ENCODE peak calls at places on chromosomes 2 and 18, in nine cellular contexts. U is IMR-90; R is transverse colon; W is tibial artery; H is lower lobe of right lung; I is left lung; B is pancreas; Z is A549; P is CD8-positive, alpha-beta memory T cell. A is an unnamed sample.

GRCh38 chr18:57210101-57210661 is 63.3 kb downstream of the BOD1L2 start:
- DNase-seq in I (no peak), U (peak), H (no peak), W (no peak), B (peak), Z (peak), R (peak), P (no peak), A (no peak)

GRCh38 chr2:54673501-54673998 is 49.9 kb upstream of the EML6 start:
- DNase-seq in B (peak), P (no peak), R (peak), W (peak), U (no peak), I (peak), Z (no peak), H (peak), A (no peak)

GRCh38 chr2:127526940-127527804 is 883 bp upstream of the IWS1 start:
- DNase-seq in R (no peak), H (no peak), I (no peak), Z (no peak), U (no peak), P (no peak), B (no peak), W (no peak), A (no peak)

GRCh38 chr2:240579771-240580614 is 6.5 kb upstream of the CAPN10 start:
- DNase-seq in I (peak), W (no peak), H (peak), R (peak), P (peak), Z (peak), B (peak), U (peak), A (no peak)

GRCh38 chr2:42202299-42203008 is 33.3 kb downstream of the EML4 start:
- DNase-seq in R (no peak), W (no peak), Z (no peak), B (no peak), U (peak), I (no peak), H (no peak), P (no peak), A (no peak)

GRCh38 chr18:57427429-57428181 is 7.6 kb upstream of the ONECUT2 start:
- DNase-seq in Z (no peak), H (no peak), P (no peak), I (peak), U (no peak), R (no peak), B (no peak), W (no peak), A (no peak)

GRCh38 chr2:147149589-147150245 is 695.1 kb upstream of the ACVR2A start:
- DNase-seq in B (no peak), R (no peak), W (no peak), I (peak), P (no peak), H (no peak), U (no peak), Z (peak), A (no peak)

GRCh38 chr18:49250819-49251388 is 209.5 kb downstream of the DYM start:
- DNase-seq in R (no peak), Z (peak), I (no peak), U (peak), P (no peak), W (no peak), H (no peak), B (no peak), A (no peak)

GRCh38 chr2:216590780-216591179 is 42.4 kb upstream of the IGFBP2 start:
- DNase-seq in H (no peak), W (no peak), P (no peak), I (no peak), Z (peak), U (peak), B (peak), R (no peak), A (no peak)

GRCh38 chr2:22784586-22784985 is 600.4 kb upstream of the KLHL29 start:
- DNase-seq in Z (no peak), H (no peak), I (no peak), W (no peak), R (no peak), B (no peak), U (no peak), P (no peak), A (no peak)

GRCh38 chr18:54416459-54416858 is 58.8 kb downstream of the C18orf54 start:
- DNase-seq in I (no peak), H (no peak), R (no peak), U (peak), P (no peak), Z (no peak), W (no peak), B (no peak), A (no peak)

GRCh38 chr2:239456940-239457339 is 56.1 kb upstream of the HDAC4 start:
- DNase-seq in W (peak), R (no peak), B (no peak), Z (no peak), P (no peak), U (no peak), H (no peak), I (no peak), A (no peak)

GRCh38 chr2:29902356-29902755 is 19.0 kb downstream of the ALK start:
- DNase-seq in B (no peak), P (no peak), Z (no peak), R (no peak), H (no peak), W (no peak), I (no peak), U (no peak), A (no peak)

GRCh38 chr2:112031473-112031872 is 23.6 kb upstream of the TMEM87B start:
- DNase-seq in H (no peak), B (no peak), U (no peak), P (no peak), I (no peak), Z (no peak), W (no peak), R (no peak), A (no peak)

GRCh38 chr2:17388790-17389189 is 129.4 kb downstream of the RAD51AP2 start:
- DNase-seq in W (no peak), B (no peak), P (no peak), I (no peak), Z (no peak), U (no peak), R (no peak), H (no peak), A (no peak)

GRCh38 chr2:71500426-71501079 is 47.2 kb downstream of the DYSF start:
- DNase-seq in R (no peak), H (no peak), I (no peak), Z (no peak), U (no peak), B (no peak), P (no peak), W (peak), A (no peak)

GRCh38 chr2:120525056-120526046 is 179.4 kb downstream of the INHBB start:
- DNase-seq in U (no peak), R (no peak), H (no peak), W (no peak), Z (peak), P (no peak), I (no peak), B (no peak), A (no peak)
- H3K27ac ChIP-seq in U (no peak), R (no peak), H (no peak), W (no peak), Z (no peak), P (no peak), I (no peak), B (no peak), A (no peak)

DNA sequence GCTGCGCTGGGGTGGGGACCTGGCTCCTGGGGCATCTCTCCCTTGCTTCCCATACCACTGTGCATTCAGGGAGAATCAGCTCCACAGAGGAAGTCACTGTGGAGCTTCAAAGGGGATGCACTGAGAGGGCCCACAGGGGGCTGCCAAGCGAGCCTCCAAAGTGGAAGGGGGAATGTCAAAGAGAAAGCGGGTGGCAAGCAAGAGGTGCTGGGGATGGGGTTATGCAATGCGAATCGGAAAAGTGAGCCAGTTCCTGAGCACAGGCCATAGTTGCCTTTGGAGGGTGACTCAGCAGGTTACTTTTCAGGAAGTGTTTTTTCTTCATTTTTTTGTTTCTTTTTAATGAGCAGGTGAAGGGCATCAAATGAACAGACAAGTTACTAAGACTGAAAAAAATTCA is 17.6 kb downstream of the PMAIP1 start:
- DNase-seq in U (peak), B (no peak), Z (peak), P (no peak), W (no peak), I (no peak), H (no peak), R (no peak), A (no peak)
- H3K27ac ChIP-seq in U (no peak), B (no peak), Z (peak), P (no peak), W (no peak), I (no peak), H (no peak), R (no peak), A (peak)

GRCh38 chr2:200408428-200409311 is 101.2 kb downstream of the KCTD18 start:
- DNase-seq in P (no peak), W (no peak), Z (peak), H (peak), B (no peak), R (peak), I (no peak), U (peak), A (no peak)

GRCh38 chr2:200404615-200405014 is 98.1 kb downstream of the SPATS2L start:
- DNase-seq in H (no peak), I (no peak), Z (no peak), P (no peak), R (no peak), W (no peak), U (no peak), B (no peak), A (no peak)

GRCh38 chr2:200403794-200404193 is 97.3 kb downstream of the SPATS2L start:
- DNase-seq in I (no peak), H (no peak), B (no peak), Z (no peak), U (no peak), W (no peak), R (no peak), P (no peak), A (no peak)

GRCh38 chr2:200405599-200406298 is 99.3 kb downstream of the SPATS2L start:
- DNase-seq in Z (peak), B (no peak), W (no peak), R (peak), H (no peak), I (no peak), U (peak), P (no peak), A (no peak)

GRCh38 chr2:200406379-200406778 is 99.9 kb downstream of the SPATS2L start:
- DNase-seq in R (no peak), Z (no peak), P (no peak), H (no peak), W (no peak), I (no peak), U (peak), B (no peak), A (no peak)
- H3K27ac ChIP-seq in R (peak), Z (peak), P (peak), H (peak), W (peak), I (peak), U (peak), B (peak), A (peak)

GRCh38 chr2:209990838-209991237 is 11.6 kb upstream of the RPE start:
- DNase-seq in I (no peak), R (no peak), U (no peak), P (no peak), W (no peak), B (no peak), Z (no peak), H (no peak), A (no peak)

GRCh38 chr2:209988010-209988409 is 14.4 kb upstream of the RPE start:
- DNase-seq in Z (no peak), B (no peak), H (no peak), U (no peak), R (no peak), P (no peak), W (no peak), I (no peak), A (no peak)

GRCh38 chr2:209985879-209986278 is 16.6 kb upstream of the RPE start:
- DNase-seq in U (no peak), Z (no peak), B (no peak), W (no peak), H (no peak), P (no peak), R (no peak), I (no peak), A (no peak)

GRCh38 chr2:209984291-209984690 is 18.1 kb upstream of the RPE start:
- DNase-seq in H (no peak), Z (no peak), W (no peak), R (no peak), U (no peak), P (no peak), I (no peak), B (no peak), A (no peak)

DNA sequence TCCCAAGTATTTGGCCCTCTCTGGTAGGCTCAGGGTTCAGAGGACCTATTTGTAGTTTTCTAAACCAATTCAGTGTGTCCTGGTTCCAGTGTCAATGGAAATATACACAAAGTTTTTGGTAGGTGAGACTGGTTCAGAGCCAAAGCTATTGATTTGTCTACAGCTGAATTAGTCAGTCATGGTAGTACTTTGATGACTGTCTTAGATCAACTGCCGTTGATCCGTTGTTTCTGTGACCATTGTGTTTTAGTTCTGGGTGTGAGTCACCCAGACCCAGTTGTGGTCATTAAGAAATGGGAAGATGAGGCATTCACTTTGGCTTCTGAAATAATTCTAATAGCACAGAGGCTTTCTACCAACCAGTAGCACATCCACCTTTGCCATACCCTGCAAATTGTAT is 16.0 kb upstream of the RPE start:
- DNase-seq in R (no peak), Z (no peak), P (no peak), B (no peak), W (no peak), I (no peak), U (no peak), H (no peak), A (no peak)
- H3K27ac ChIP-seq in R (no peak), Z (no peak), P (no peak), B (no peak), W (no peak), I (no peak), U (no peak), H (no peak), A (no peak)

GRCh38 chr2:5982911-5983310 is 290.7 kb downstream of the SOX11 start:
- DNase-seq in H (no peak), P (no peak), W (no peak), B (no peak), U (no peak), I (no peak), R (no peak), Z (no peak), A (no peak)

GRCh38 chr2:5980351-5981054 is 288.3 kb downstream of the SOX11 start:
- DNase-seq in B (no peak), U (no peak), Z (no peak), I (no peak), W (no peak), H (no peak), R (no peak), P (no peak), A (no peak)

GRCh38 chr2:5978352-5978751 is 286.2 kb downstream of the SOX11 start:
- DNase-seq in P (no peak), U (no peak), B (no peak), I (no peak), W (no peak), Z (no peak), R (no peak), H (no peak), A (no peak)

GRCh38 chr2:5982217-5982910 is 290.2 kb downstream of the SOX11 start:
- DNase-seq in H (no peak), Z (no peak), I (no peak), W (no peak), B (no peak), U (no peak), R (no peak), P (no peak), A (no peak)

GRCh38 chr2:5981241-5982055 is 289.3 kb downstream of the SOX11 start:
- DNase-seq in B (no peak), R (no peak), Z (no peak), H (no peak), U (peak), P (no peak), W (no peak), I (no peak), A (no peak)
- H3K27ac ChIP-seq in B (no peak), R (no peak), Z (no peak), H (no peak), U (no peak), P (no peak), W (no peak), I (no peak), A (no peak)

GRCh38 chr18:45374878-45375630 is 240.2 kb upstream of the SLC14A2 start:
- DNase-seq in Z (no peak), H (no peak), W (no peak), B (no peak), U (no peak), I (no peak), R (no peak), P (no peak), A (no peak)
- H3K27ac ChIP-seq in Z (no peak), H (no peak), W (no peak), B (no peak), U (no peak), I (no peak), R (no peak), P (no peak), A (no peak)

DNA sequence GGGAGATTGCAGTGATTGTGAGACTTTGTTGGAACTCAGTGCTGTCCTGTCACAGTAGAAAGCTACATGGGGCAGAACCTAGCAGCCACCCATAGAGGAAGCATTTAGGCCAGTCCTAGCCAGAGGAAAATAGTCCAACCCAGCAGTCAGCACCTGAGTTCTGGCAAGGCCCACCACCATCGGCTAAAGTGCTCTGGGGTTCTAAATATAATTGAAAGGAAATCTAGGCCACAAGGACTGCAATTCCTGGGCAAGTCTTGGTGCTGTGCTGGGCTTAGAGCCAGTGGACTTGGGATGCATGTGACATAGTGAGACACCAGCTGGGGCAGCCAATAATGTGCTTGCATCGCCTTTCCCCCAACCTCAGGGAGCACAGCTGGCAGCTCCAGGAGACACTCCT is 28.9 kb upstream of the ACTR2 start:
- DNase-seq in U (peak), B (no peak), H (no peak), W (no peak), R (no peak), I (no peak), Z (no peak), P (no peak), A (no peak)
- H3K27ac ChIP-seq in U (no peak), B (no peak), H (no peak), W (peak), R (no peak), I (no peak), Z (no peak), P (no peak), A (no peak)

A was measured in esophagus squamous epithelium.